ENCODE peak calls at places on chromosomes 13 and 19, in four cellular contexts. One of them, this sample, is unnamed.

GRCh38 chr19:33532859-33533455 is 11.4 kb upstream of the PEPD start:
- DNase-seq in HepG2: no peak
- DNase-seq in K562: no peak
- DNase-seq in GM12878: no peak
- DNase-seq in this sample: peak

GRCh38 chr19:33376931-33377557 is 3.5 kb downstream of the CEBPG start:
- DNase-seq in HepG2: no peak
- DNase-seq in K562: no peak
- DNase-seq in GM12878: no peak
- DNase-seq in this sample: no peak

GRCh38 chr13:110530839-110531499 is 30.6 kb downstream of the RAB20 start:
- DNase-seq in HepG2: no peak
- DNase-seq in K562: no peak
- DNase-seq in GM12878: no peak
- DNase-seq in this sample: no peak

GRCh38 chr13:109584844-109585361 is 201.5 kb downstream of the IRS2 start:
- DNase-seq in HepG2: no peak
- DNase-seq in K562: no peak
- DNase-seq in GM12878: no peak
- DNase-seq in this sample: no peak

GRCh38 chr13:44142911-44143665 is 230.5 kb upstream of the SERP2 start:
- DNase-seq in HepG2: no peak
- DNase-seq in K562: peak
- DNase-seq in GM12878: no peak
- DNase-seq in this sample: no peak

GRCh38 chr19:41696402-41697197 is 8.5 kb upstream of the CEACAM7 start:
- DNase-seq in HepG2: no peak
- DNase-seq in K562: no peak
- DNase-seq in GM12878: no peak
- DNase-seq in this sample: peak

GRCh38 chr19:35404879-35405622 is 34.2 kb downstream of the GPR42 start:
- DNase-seq in HepG2: peak
- DNase-seq in K562: no peak
- DNase-seq in GM12878: peak
- DNase-seq in this sample: no peak

GRCh38 chr19:19865750-19866598 is at the start of gene ZNF253:
- DNase-seq in HepG2: peak
- DNase-seq in K562: peak
- DNase-seq in GM12878: peak
- DNase-seq in this sample: peak

GRCh38 chr13:113187263-113187669 is 21.2 kb downstream of the PCID2 start:
- DNase-seq in HepG2: peak
- DNase-seq in K562: peak
- DNase-seq in GM12878: no peak
- DNase-seq in this sample: no peak

GRCh38 chr19:41362143-41362847 is 1.7 kb downstream of the B9D2 start:
- DNase-seq in HepG2: no peak
- DNase-seq in K562: no peak
- DNase-seq in GM12878: no peak
- DNase-seq in this sample: no peak

GRCh38 chr13:41284512-41285288 is 21.3 kb upstream of the MTRF1 start:
- DNase-seq in HepG2: peak
- DNase-seq in K562: no peak
- DNase-seq in GM12878: no peak
- DNase-seq in this sample: no peak

GRCh38 chr13:75357576-75358295 is 124.2 kb downstream of the TBC1D4 start:
- DNase-seq in HepG2: peak
- DNase-seq in K562: peak
- DNase-seq in GM12878: no peak
- DNase-seq in this sample: peak

GRCh38 chr19:56263319-56263718 is 9.2 kb upstream of the EDDM13 start:
- DNase-seq in HepG2: no peak
- DNase-seq in K562: peak
- DNase-seq in GM12878: no peak
- DNase-seq in this sample: no peak
- TF ChIP-seq CREM in HepG2: no peak
- TF ChIP-seq CREM in K562: no peak
- TF ChIP-seq CREM in GM12878: no peak
- TF ChIP-seq CREM in this sample: no peak

GRCh38 chr13:101707659-101708058 is 255.2 kb downstream of the ITGBL1 start:
- DNase-seq in HepG2: no peak
- DNase-seq in K562: no peak
- DNase-seq in GM12878: no peak
- DNase-seq in this sample: no peak
- TF ChIP-seq ESRRA in HepG2: no peak
- TF ChIP-seq ESRRA in K562: no peak
- TF ChIP-seq ESRRA in GM12878: no peak
- TF ChIP-seq ESRRA in this sample: no peak

GRCh38 chr13:32429406-32429909 is 1.5 kb upstream of the N4BP2L1 start:
- DNase-seq in HepG2: no peak
- DNase-seq in K562: no peak
- DNase-seq in GM12878: no peak
- DNase-seq in this sample: no peak

GRCh38 chr13:32430018-32430747 is 2.3 kb upstream of the N4BP2L1 start:
- DNase-seq in HepG2: no peak
- DNase-seq in K562: no peak
- DNase-seq in GM12878: no peak
- DNase-seq in this sample: no peak

GRCh38 chr13:32427852-32428580 is at the start of gene N4BP2L1:
- DNase-seq in HepG2: peak
- DNase-seq in K562: no peak
- DNase-seq in GM12878: peak
- DNase-seq in this sample: peak

GRCh38 chr13:32428581-32429072 is 697 bp upstream of the N4BP2L1 start:
- DNase-seq in HepG2: no peak
- DNase-seq in K562: no peak
- DNase-seq in GM12878: no peak
- DNase-seq in this sample: no peak

GRCh38 chr13:32432856-32433255 is 4.9 kb upstream of the N4BP2L1 start:
- DNase-seq in HepG2: peak
- DNase-seq in K562: no peak
- DNase-seq in GM12878: no peak
- DNase-seq in this sample: no peak
- TF ChIP-seq CREM in HepG2: no peak
- TF ChIP-seq CREM in K562: no peak
- TF ChIP-seq CREM in GM12878: no peak
- TF ChIP-seq CREM in this sample: no peak

GRCh38 chr13:66795636-66796035 is 434.5 kb downstream of the PCDH9 start:
- DNase-seq in HepG2: no peak
- DNase-seq in K562: no peak
- DNase-seq in GM12878: no peak
- DNase-seq in this sample: no peak
- TF ChIP-seq ESRRA in HepG2: no peak
- TF ChIP-seq ESRRA in K562: no peak
- TF ChIP-seq ESRRA in GM12878: no peak
- TF ChIP-seq ESRRA in this sample: no peak

GRCh38 chr19:6826281-6826920 is 53.9 kb downstream of the VAV1 start:
- DNase-seq in HepG2: no peak
- DNase-seq in K562: no peak
- DNase-seq in GM12878: no peak
- DNase-seq in this sample: no peak
- TF ChIP-seq CREM in HepG2: no peak
- TF ChIP-seq CREM in K562: no peak
- TF ChIP-seq CREM in GM12878: no peak
- TF ChIP-seq CREM in this sample: no peak

GRCh38 chr19:17021793-17022590 is 4.6 kb downstream of the CPAMD8 start:
- DNase-seq in HepG2: peak
- DNase-seq in K562: no peak
- DNase-seq in GM12878: no peak
- DNase-seq in this sample: no peak
- TF ChIP-seq ESRRA in HepG2: no peak
- TF ChIP-seq ESRRA in K562: no peak
- TF ChIP-seq ESRRA in GM12878: no peak
- TF ChIP-seq ESRRA in this sample: no peak

DNA sequence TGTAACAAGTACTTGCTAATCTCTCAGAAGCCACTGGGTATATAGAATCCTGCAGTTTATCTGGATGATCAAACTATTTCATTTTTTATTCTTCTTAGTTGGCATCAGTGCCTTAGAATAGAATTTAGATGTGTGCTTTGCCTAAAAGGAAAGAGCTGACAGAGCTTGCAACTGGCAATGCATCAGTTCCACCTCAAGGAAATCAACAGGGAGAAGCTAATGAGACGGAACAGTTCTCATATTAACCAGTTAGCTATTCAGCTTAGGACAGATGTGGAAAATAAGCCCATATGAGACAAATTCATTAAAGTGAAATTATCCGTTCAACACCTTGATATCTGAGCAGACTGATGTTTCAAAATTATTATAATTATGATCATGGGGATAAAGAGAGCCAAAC is 487.0 kb downstream of the FOXO1 start:
- DNase-seq in HepG2: no peak
- DNase-seq in K562: no peak
- DNase-seq in GM12878: no peak
- DNase-seq in this sample: no peak
- TF ChIP-seq CREM in HepG2: no peak
- TF ChIP-seq CREM in K562: no peak
- TF ChIP-seq CREM in GM12878: no peak
- TF ChIP-seq CREM in this sample: no peak

DNA sequence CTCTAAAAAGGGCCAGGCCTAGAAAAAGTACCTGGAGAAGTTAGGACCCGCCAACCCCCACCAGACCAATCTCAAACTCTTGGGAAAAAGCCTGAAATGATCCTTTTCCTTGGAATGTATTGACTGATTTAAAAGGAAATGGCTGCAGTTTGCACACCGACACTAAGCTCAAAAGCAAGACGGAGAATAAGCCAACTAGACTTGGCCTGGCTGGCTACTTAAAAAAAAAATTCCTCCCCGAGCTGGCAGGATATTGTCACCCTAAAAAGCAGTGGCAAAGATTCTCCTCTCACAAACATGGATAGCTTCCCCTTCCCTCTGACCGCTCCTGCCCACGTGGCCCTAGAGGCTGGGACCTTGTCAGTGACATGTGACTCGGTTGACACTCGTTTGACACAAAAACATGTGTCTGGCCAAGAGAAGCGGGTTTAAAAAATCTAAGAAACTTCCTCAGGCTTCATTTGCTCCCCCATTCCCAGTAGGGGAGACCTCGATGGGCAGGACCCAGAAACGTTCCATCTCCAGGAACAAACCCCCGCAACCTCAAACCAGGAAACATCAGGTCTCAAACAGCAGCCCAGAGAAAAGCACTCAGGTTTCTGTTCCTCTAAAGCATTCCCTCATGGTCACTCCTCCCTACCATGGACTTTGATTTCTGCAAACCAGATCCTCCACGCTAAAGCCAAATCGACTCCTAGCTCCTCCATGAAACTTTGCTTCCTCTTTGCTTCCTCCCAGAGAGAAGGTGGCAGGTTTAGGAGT is 1.3 kb downstream of the RFX1 start:
- DNase-seq in HepG2: peak
- DNase-seq in K562: peak
- DNase-seq in GM12878: peak
- DNase-seq in this sample: no peak
- TF ChIP-seq ESRRA in HepG2: no peak
- TF ChIP-seq ESRRA in K562: no peak
- TF ChIP-seq ESRRA in GM12878: no peak
- TF ChIP-seq ESRRA in this sample: no peak

DNA sequence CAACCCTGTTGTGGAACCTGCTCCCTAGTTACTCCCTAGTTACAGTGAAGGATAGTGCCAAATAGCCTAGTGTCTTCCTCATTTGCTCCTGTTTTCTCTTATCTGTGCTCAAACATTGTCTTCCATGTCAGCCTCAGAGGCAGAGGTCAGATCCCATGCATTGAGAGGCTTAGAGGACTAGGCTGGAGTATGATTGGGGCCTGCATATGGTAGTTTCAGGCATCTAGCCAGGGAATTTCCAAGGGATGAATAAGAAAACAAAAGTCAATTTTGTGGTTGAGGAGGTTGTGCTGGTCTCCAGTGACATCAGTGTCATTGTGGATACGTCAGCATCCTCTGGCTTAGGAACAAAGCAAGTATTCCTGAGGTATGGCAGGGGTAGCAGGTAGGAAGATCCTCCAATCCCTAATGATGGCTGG is 9.4 kb downstream of the ZNF546 start:
- DNase-seq in HepG2: no peak
- DNase-seq in K562: peak
- DNase-seq in GM12878: no peak
- DNase-seq in this sample: no peak
- TF ChIP-seq CREM in HepG2: no peak
- TF ChIP-seq CREM in K562: peak
- TF ChIP-seq CREM in GM12878: no peak
- TF ChIP-seq CREM in this sample: no peak

GRCh38 chr19:3881272-3882040 is 971 bp downstream of the ATCAY start:
- DNase-seq in HepG2: no peak
- DNase-seq in K562: no peak
- DNase-seq in GM12878: no peak
- DNase-seq in this sample: peak

GRCh38 chr19:3879656-3880055 is 829 bp upstream of the ATCAY start:
- DNase-seq in HepG2: no peak
- DNase-seq in K562: no peak
- DNase-seq in GM12878: no peak
- DNase-seq in this sample: peak

GRCh38 chr19:3882041-3882384 is 1.5 kb downstream of the ATCAY start:
- DNase-seq in HepG2: no peak
- DNase-seq in K562: no peak
- DNase-seq in GM12878: no peak
- DNase-seq in this sample: no peak

DNA sequence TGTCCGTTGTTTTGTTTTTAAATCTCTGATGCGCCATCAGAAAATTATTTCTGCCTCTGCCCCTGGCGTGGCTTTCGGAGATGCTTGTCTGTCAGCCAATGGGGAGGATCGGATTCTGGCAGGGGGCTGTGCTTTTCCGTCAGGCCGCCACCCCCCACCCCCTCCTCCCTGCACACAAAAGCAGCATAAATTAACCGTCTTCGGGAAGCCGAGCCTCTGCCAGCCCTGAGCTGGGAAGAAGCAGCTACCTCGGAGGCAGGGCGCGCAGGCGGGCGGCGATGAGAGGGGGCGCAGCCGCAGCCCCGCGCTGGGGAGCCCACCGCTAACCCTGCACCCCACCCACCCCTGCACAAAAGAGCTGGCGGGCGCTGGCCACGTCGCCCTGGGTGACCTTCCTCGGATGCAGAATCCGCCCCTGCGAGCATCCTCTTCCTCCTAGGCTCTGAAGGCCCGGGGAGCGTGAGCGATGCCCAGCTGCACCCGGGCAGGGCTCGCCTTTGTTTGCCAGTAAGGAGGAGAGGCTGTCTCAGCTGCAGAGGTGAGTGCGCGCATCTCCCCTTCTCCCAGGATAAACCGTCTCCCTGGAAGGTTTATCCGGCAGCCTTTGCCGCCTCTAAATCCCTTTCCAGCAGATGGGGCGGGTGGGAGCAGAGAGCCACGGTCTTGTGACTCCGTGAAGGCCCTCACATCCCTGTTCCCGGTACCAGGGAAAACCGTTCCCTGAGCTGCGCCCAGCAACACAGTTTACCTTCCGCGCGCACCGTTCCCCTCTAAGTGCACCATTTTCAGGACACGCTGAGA is at the start of gene ATCAY:
- DNase-seq in HepG2: no peak
- DNase-seq in K562: no peak
- DNase-seq in GM12878: no peak
- DNase-seq in this sample: peak
- TF ChIP-seq ESRRA in HepG2: no peak
- TF ChIP-seq ESRRA in K562: no peak
- TF ChIP-seq ESRRA in GM12878: no peak
- TF ChIP-seq ESRRA in this sample: no peak

This sample was measured in WTC11.